ENCODE peak calls at places on chromosomes 1 and 21, in eight cellular contexts. One of them, this sample, is unnamed. For H3K9me3, the result is how much of the 10 kb centered on the place peaks cover.

GRCh38 chr21:45976666-45977335 is 4.8 kb upstream of the COL6A1 start:
- DNase-seq in gastrocnemius medialis: no peak
- DNase-seq in heart right ventricle: no peak
- DNase-seq in esophagus squamous epithelium: no peak
- DNase-seq in transverse colon: peak
- DNase-seq in CD4-positive, alpha-beta T cell: no peak
- DNase-seq in tibial nerve: no peak
- DNase-seq in A549: no peak
- DNase-seq in this sample: no peak

GRCh38 chr21:39776589-39776988 is 31.6 kb downstream of the IGSF5 start:
- DNase-seq in A549: no peak
- DNase-seq in gastrocnemius medialis: no peak
- DNase-seq in tibial nerve: no peak
- DNase-seq in heart right ventricle: no peak
- DNase-seq in CD4-positive, alpha-beta T cell: no peak
- DNase-seq in esophagus squamous epithelium: no peak
- DNase-seq in transverse colon: no peak
- DNase-seq in this sample: no peak

GRCh38 chr1:54549181-54549924 is 1.3 kb downstream of the ACOT11 start:
- DNase-seq in transverse colon: no peak
- DNase-seq in heart right ventricle: no peak
- DNase-seq in tibial nerve: no peak
- DNase-seq in CD4-positive, alpha-beta T cell: no peak
- DNase-seq in gastrocnemius medialis: no peak
- DNase-seq in A549: no peak
- DNase-seq in esophagus squamous epithelium: no peak
- DNase-seq in this sample: no peak

GRCh38 chr1:54706419-54706818 is 9.2 kb upstream of the TTC4 start:
- DNase-seq in gastrocnemius medialis: no peak
- DNase-seq in transverse colon: no peak
- DNase-seq in tibial nerve: no peak
- DNase-seq in esophagus squamous epithelium: no peak
- DNase-seq in CD4-positive, alpha-beta T cell: no peak
- DNase-seq in heart right ventricle: no peak
- DNase-seq in A549: no peak
- DNase-seq in this sample: no peak

GRCh38 chr21:36211660-36212512 is 55.3 kb downstream of the DOP1B start:
- DNase-seq in tibial nerve: no peak
- DNase-seq in A549: no peak
- DNase-seq in CD4-positive, alpha-beta T cell: no peak
- DNase-seq in transverse colon: no peak
- DNase-seq in heart right ventricle: no peak
- DNase-seq in esophagus squamous epithelium: no peak
- DNase-seq in gastrocnemius medialis: no peak
- DNase-seq in this sample: no peak

GRCh38 chr1:205421728-205422127 is at the start of gene LEMD1:
- DNase-seq in esophagus squamous epithelium: no peak
- DNase-seq in tibial nerve: no peak
- DNase-seq in gastrocnemius medialis: no peak
- DNase-seq in transverse colon: no peak
- DNase-seq in A549: no peak
- DNase-seq in heart right ventricle: no peak
- DNase-seq in CD4-positive, alpha-beta T cell: no peak
- DNase-seq in this sample: no peak

GRCh38 chr1:155253797-155254196 is 1.5 kb downstream of the ENTREP3 start:
- DNase-seq in A549: no peak
- DNase-seq in tibial nerve: no peak
- DNase-seq in CD4-positive, alpha-beta T cell: no peak
- DNase-seq in transverse colon: no peak
- DNase-seq in gastrocnemius medialis: no peak
- DNase-seq in esophagus squamous epithelium: no peak
- DNase-seq in heart right ventricle: no peak
- DNase-seq in this sample: no peak

GRCh38 chr1:50570064-50570463 is 146.8 kb upstream of the DMRTA2 start:
- DNase-seq in transverse colon: no peak
- DNase-seq in CD4-positive, alpha-beta T cell: no peak
- DNase-seq in heart right ventricle: no peak
- DNase-seq in tibial nerve: no peak
- DNase-seq in esophagus squamous epithelium: no peak
- DNase-seq in A549: no peak
- DNase-seq in gastrocnemius medialis: no peak
- DNase-seq in this sample: no peak

GRCh38 chr1:115810609-115811008 is 30.3 kb downstream of the NHLH2 start:
- DNase-seq in esophagus squamous epithelium: no peak
- DNase-seq in A549: no peak
- DNase-seq in tibial nerve: no peak
- DNase-seq in gastrocnemius medialis: no peak
- DNase-seq in CD4-positive, alpha-beta T cell: no peak
- DNase-seq in transverse colon: no peak
- DNase-seq in heart right ventricle: no peak
- DNase-seq in this sample: no peak

GRCh38 chr1:12383001-12383400 is 153.2 kb downstream of the VPS13D start:
- DNase-seq in gastrocnemius medialis: no peak
- DNase-seq in esophagus squamous epithelium: no peak
- DNase-seq in tibial nerve: no peak
- DNase-seq in transverse colon: no peak
- DNase-seq in CD4-positive, alpha-beta T cell: no peak
- DNase-seq in heart right ventricle: no peak
- DNase-seq in A549: no peak
- DNase-seq in this sample: no peak

GRCh38 chr1:12383786-12384185 is 154.0 kb downstream of the VPS13D start:
- DNase-seq in A549: no peak
- DNase-seq in esophagus squamous epithelium: no peak
- DNase-seq in gastrocnemius medialis: no peak
- DNase-seq in tibial nerve: no peak
- DNase-seq in transverse colon: no peak
- DNase-seq in CD4-positive, alpha-beta T cell: no peak
- DNase-seq in heart right ventricle: no peak
- DNase-seq in this sample: no peak

GRCh38 chr1:12387641-12388040 is 157.8 kb downstream of the VPS13D start:
- DNase-seq in tibial nerve: no peak
- DNase-seq in CD4-positive, alpha-beta T cell: no peak
- DNase-seq in transverse colon: no peak
- DNase-seq in heart right ventricle: no peak
- DNase-seq in esophagus squamous epithelium: no peak
- DNase-seq in A549: no peak
- DNase-seq in gastrocnemius medialis: no peak
- DNase-seq in this sample: no peak

GRCh38 chr1:12384836-12385456 is 155.1 kb downstream of the VPS13D start:
- DNase-seq in transverse colon: no peak
- DNase-seq in CD4-positive, alpha-beta T cell: peak
- DNase-seq in A549: no peak
- DNase-seq in esophagus squamous epithelium: no peak
- DNase-seq in tibial nerve: no peak
- DNase-seq in gastrocnemius medialis: no peak
- DNase-seq in heart right ventricle: no peak
- DNase-seq in this sample: no peak

GRCh38 chr1:12386130-12386529 is 156.3 kb downstream of the VPS13D start:
- DNase-seq in A549: no peak
- DNase-seq in tibial nerve: no peak
- DNase-seq in transverse colon: no peak
- DNase-seq in heart right ventricle: no peak
- DNase-seq in gastrocnemius medialis: no peak
- DNase-seq in esophagus squamous epithelium: no peak
- DNase-seq in CD4-positive, alpha-beta T cell: peak
- DNase-seq in this sample: no peak
- H3K9me3 ChIP-seq in A549: under half
- H3K9me3 ChIP-seq in tibial nerve: under half
- H3K9me3 ChIP-seq in transverse colon: under half
- H3K9me3 ChIP-seq in heart right ventricle: under half
- H3K9me3 ChIP-seq in gastrocnemius medialis: under half
- H3K9me3 ChIP-seq in esophagus squamous epithelium: under half
- H3K9me3 ChIP-seq in CD4-positive, alpha-beta T cell: under half
- H3K9me3 ChIP-seq in this sample: under half

GRCh38 chr1:228233136-228233535 is 25.3 kb downstream of the OBSCN start:
- DNase-seq in tibial nerve: no peak
- DNase-seq in gastrocnemius medialis: no peak
- DNase-seq in heart right ventricle: no peak
- DNase-seq in A549: no peak
- DNase-seq in CD4-positive, alpha-beta T cell: no peak
- DNase-seq in esophagus squamous epithelium: no peak
- DNase-seq in transverse colon: no peak
- DNase-seq in this sample: no peak

GRCh38 chr1:228238007-228238406 is 30.2 kb downstream of the OBSCN start:
- DNase-seq in transverse colon: no peak
- DNase-seq in tibial nerve: no peak
- DNase-seq in A549: no peak
- DNase-seq in esophagus squamous epithelium: no peak
- DNase-seq in gastrocnemius medialis: no peak
- DNase-seq in heart right ventricle: no peak
- DNase-seq in CD4-positive, alpha-beta T cell: no peak
- DNase-seq in this sample: no peak

GRCh38 chr1:228240411-228241240 is 32.8 kb downstream of the OBSCN start:
- DNase-seq in gastrocnemius medialis: no peak
- DNase-seq in CD4-positive, alpha-beta T cell: no peak
- DNase-seq in transverse colon: no peak
- DNase-seq in esophagus squamous epithelium: no peak
- DNase-seq in heart right ventricle: no peak
- DNase-seq in A549: no peak
- DNase-seq in tibial nerve: no peak
- DNase-seq in this sample: no peak

GRCh38 chr1:228238461-228238860 is 30.6 kb downstream of the OBSCN start:
- DNase-seq in heart right ventricle: no peak
- DNase-seq in esophagus squamous epithelium: no peak
- DNase-seq in gastrocnemius medialis: no peak
- DNase-seq in transverse colon: no peak
- DNase-seq in A549: no peak
- DNase-seq in tibial nerve: no peak
- DNase-seq in CD4-positive, alpha-beta T cell: no peak
- DNase-seq in this sample: no peak

GRCh38 chr1:228236744-228237143 is 28.9 kb downstream of the OBSCN start:
- DNase-seq in gastrocnemius medialis: no peak
- DNase-seq in tibial nerve: no peak
- DNase-seq in transverse colon: peak
- DNase-seq in CD4-positive, alpha-beta T cell: no peak
- DNase-seq in esophagus squamous epithelium: no peak
- DNase-seq in heart right ventricle: peak
- DNase-seq in A549: no peak
- DNase-seq in this sample: no peak
- H3K9me3 ChIP-seq in gastrocnemius medialis: under half
- H3K9me3 ChIP-seq in tibial nerve: under half
- H3K9me3 ChIP-seq in transverse colon: under half
- H3K9me3 ChIP-seq in CD4-positive, alpha-beta T cell: under half
- H3K9me3 ChIP-seq in esophagus squamous epithelium: under half
- H3K9me3 ChIP-seq in heart right ventricle: under half
- H3K9me3 ChIP-seq in A549: half or more
- H3K9me3 ChIP-seq in this sample: under half

DNA sequence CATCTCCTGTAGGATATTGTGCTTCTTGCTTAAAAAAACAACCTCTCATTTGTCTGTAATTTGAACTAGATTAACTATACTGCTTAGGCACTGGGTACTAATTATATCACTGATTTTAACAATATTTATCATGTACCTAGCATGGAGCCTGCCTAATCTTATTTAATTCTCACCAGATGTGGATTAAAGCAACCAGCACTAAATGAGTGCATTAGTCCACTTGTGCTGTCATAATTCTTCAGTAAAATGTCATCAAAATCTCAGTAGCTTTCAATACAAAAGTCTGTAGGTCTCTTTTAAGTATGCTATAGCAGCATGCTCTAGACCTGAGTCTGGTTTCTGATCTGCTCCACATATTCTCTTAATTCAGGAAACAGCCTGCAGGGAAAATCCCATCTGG is 368.1 kb downstream of the NCAM2 start:
- DNase-seq in A549: no peak
- DNase-seq in tibial nerve: no peak
- DNase-seq in heart right ventricle: no peak
- DNase-seq in esophagus squamous epithelium: no peak
- DNase-seq in gastrocnemius medialis: no peak
- DNase-seq in CD4-positive, alpha-beta T cell: no peak
- DNase-seq in transverse colon: no peak
- DNase-seq in this sample: no peak
- H3K9me3 ChIP-seq in A549: under half
- H3K9me3 ChIP-seq in tibial nerve: under half
- H3K9me3 ChIP-seq in heart right ventricle: under half
- H3K9me3 ChIP-seq in esophagus squamous epithelium: under half
- H3K9me3 ChIP-seq in gastrocnemius medialis: under half
- H3K9me3 ChIP-seq in CD4-positive, alpha-beta T cell: under half
- H3K9me3 ChIP-seq in transverse colon: under half
- H3K9me3 ChIP-seq in this sample: under half

DNA sequence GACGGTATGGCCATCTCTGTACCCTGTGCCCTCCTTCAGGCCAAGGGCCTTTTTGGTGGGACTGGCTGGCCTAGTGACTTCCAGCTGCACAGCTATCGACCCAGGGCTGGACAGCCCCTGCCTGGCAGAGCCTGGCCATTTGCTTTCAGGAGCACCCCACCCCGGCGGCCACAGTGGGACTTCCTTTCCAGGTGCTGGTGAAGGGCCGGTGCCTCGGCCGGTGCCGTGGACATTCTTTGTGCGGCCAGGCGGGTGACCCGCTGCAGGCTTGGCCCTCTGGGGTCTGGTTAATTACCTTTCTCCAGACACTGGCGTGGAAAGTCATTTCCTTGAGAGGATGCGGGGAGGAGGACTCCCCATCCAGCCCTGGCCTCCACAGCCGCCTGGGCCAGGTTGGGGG is 50.1 kb downstream of the PRDM16 start:
- DNase-seq in esophagus squamous epithelium: no peak
- DNase-seq in tibial nerve: no peak
- DNase-seq in transverse colon: no peak
- DNase-seq in heart right ventricle: no peak
- DNase-seq in gastrocnemius medialis: no peak
- DNase-seq in CD4-positive, alpha-beta T cell: no peak
- DNase-seq in A549: no peak
- DNase-seq in this sample: no peak
- H3K9me3 ChIP-seq in esophagus squamous epithelium: under half
- H3K9me3 ChIP-seq in tibial nerve: under half
- H3K9me3 ChIP-seq in transverse colon: under half
- H3K9me3 ChIP-seq in heart right ventricle: under half
- H3K9me3 ChIP-seq in gastrocnemius medialis: under half
- H3K9me3 ChIP-seq in CD4-positive, alpha-beta T cell: under half
- H3K9me3 ChIP-seq in A549: under half
- H3K9me3 ChIP-seq in this sample: under half

GRCh38 chr1:2946999-2947650 is 74.1 kb upstream of the ACTRT2 start:
- DNase-seq in gastrocnemius medialis: no peak
- DNase-seq in esophagus squamous epithelium: no peak
- DNase-seq in CD4-positive, alpha-beta T cell: no peak
- DNase-seq in tibial nerve: no peak
- DNase-seq in transverse colon: no peak
- DNase-seq in heart right ventricle: no peak
- DNase-seq in A549: no peak
- DNase-seq in this sample: peak
- H3K9me3 ChIP-seq in gastrocnemius medialis: under half
- H3K9me3 ChIP-seq in esophagus squamous epithelium: under half
- H3K9me3 ChIP-seq in CD4-positive, alpha-beta T cell: under half
- H3K9me3 ChIP-seq in tibial nerve: under half
- H3K9me3 ChIP-seq in transverse colon: under half
- H3K9me3 ChIP-seq in heart right ventricle: under half
- H3K9me3 ChIP-seq in A549: under half
- H3K9me3 ChIP-seq in this sample: under half

DNA sequence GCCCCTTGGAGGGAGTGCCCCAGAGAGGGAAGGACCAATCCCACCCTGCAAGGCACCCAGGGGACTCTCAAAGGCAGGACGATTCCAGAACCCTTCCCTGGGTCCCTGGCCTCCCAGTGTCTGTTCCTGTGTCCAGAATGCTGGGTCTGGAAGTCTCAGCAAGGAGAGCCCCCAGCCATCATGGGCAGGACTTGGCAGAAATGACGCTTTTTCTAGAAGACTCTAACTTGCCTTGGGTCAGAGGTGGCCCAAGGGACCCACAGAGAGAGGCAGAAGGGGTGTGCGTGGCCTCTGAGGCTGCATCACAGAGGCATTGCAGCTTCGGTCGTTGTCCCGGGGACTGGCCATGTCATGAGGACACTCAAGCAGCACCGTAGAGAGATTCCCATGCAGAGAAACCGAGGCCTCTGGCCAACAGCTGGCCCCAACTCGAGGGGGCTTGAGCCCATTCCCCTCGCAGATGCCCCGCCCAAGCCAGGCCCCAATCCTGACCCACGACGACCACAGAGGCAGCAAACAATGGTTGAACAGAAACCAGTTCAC is 57.8 kb downstream of the WNT9A start:
- DNase-seq in transverse colon: no peak
- DNase-seq in tibial nerve: no peak
- DNase-seq in A549: no peak
- DNase-seq in heart right ventricle: no peak
- DNase-seq in CD4-positive, alpha-beta T cell: no peak
- DNase-seq in esophagus squamous epithelium: no peak
- DNase-seq in gastrocnemius medialis: no peak
- DNase-seq in this sample: no peak
- H3K9me3 ChIP-seq in transverse colon: under half
- H3K9me3 ChIP-seq in tibial nerve: under half
- H3K9me3 ChIP-seq in A549: under half
- H3K9me3 ChIP-seq in heart right ventricle: under half
- H3K9me3 ChIP-seq in CD4-positive, alpha-beta T cell: under half
- H3K9me3 ChIP-seq in esophagus squamous epithelium: under half
- H3K9me3 ChIP-seq in gastrocnemius medialis: under half
- H3K9me3 ChIP-seq in this sample: under half

This sample was measured in psoas muscle.